ENCODE peak calls at places on chromosomes 16 and 17, in six cellular contexts. X is fibroblast of lung, C is MCF 10A, K is heart right ventricle, D is bronchial epithelial cell, P is astrocyte. R is an unnamed sample.

GRCh38 chr17:15194859-15195277 is 70.3 kb downstream of the PMP22 start:
- DNase-seq in X (peak; percentile 9), C (no peak), K (no peak), D (no peak), P (peak; percentile 11), R (no peak)

GRCh38 chr17:3818786-3819185 is 17.8 kb upstream of the ITGAE start:
- DNase-seq in X (peak; percentile 55), C (no peak), K (no peak), D (no peak), P (peak; percentile 45), R (no peak)

GRCh38 chr17:55693244-55694216 is 29.1 kb downstream of the TMEM100 start:
- DNase-seq in X (no peak), C (peak; percentile 61), K (no peak), D (peak; percentile 29), P (no peak), R (no peak)

GRCh38 chr16:2963074-2963610 is 933 bp upstream of the KREMEN2 start:
- DNase-seq in X (no peak), C (no peak), K (no peak), D (no peak), P (no peak), R (no peak)

GRCh38 chr17:64732336-64733006 is 70.4 kb upstream of the SMURF2 start:
- DNase-seq in X (peak; percentile 80), C (peak; percentile 72), K (peak; percentile 42), D (no peak), P (peak; percentile 70), R (no peak)

GRCh38 chr17:6998855-6999508 is 3.1 kb downstream of the ALOX12 start:
- DNase-seq in X (no peak), C (no peak), K (no peak), D (no peak), P (no peak), R (no peak)

GRCh38 chr16:63361032-63361624 is 1324.9 kb upstream of the CDH8 start:
- DNase-seq in X (peak; percentile 47), C (peak; percentile 67), K (no peak), D (peak; percentile 55), P (peak; percentile 35), R (no peak)

GRCh38 chr16:1642148-1642547 is 30.0 kb downstream of the CRAMP1 start:
- DNase-seq in X (no peak), C (no peak), K (peak; percentile 46), D (no peak), P (no peak), R (no peak)

GRCh38 chr16:79415983-79416641 is 184.4 kb downstream of the MAF start:
- DNase-seq in X (no peak), C (no peak), K (no peak), D (no peak), P (no peak), R (no peak)

GRCh38 chr16:77172964-77173363 is 18.0 kb upstream of the MON1B start:
- DNase-seq in X (no peak), C (peak; percentile 5), K (no peak), D (peak; percentile 15), P (no peak), R (no peak)

GRCh38 chr16:77171750-77172635 is 19.0 kb upstream of the MON1B start:
- DNase-seq in X (peak; percentile 38), C (peak; percentile 77), K (no peak), D (peak; percentile 64), P (peak; percentile 22), R (no peak)

GRCh38 chr16:77170805-77171204 is 20.2 kb upstream of the MON1B start:
- DNase-seq in X (no peak), C (no peak), K (no peak), D (no peak), P (no peak), R (no peak)

DNA sequence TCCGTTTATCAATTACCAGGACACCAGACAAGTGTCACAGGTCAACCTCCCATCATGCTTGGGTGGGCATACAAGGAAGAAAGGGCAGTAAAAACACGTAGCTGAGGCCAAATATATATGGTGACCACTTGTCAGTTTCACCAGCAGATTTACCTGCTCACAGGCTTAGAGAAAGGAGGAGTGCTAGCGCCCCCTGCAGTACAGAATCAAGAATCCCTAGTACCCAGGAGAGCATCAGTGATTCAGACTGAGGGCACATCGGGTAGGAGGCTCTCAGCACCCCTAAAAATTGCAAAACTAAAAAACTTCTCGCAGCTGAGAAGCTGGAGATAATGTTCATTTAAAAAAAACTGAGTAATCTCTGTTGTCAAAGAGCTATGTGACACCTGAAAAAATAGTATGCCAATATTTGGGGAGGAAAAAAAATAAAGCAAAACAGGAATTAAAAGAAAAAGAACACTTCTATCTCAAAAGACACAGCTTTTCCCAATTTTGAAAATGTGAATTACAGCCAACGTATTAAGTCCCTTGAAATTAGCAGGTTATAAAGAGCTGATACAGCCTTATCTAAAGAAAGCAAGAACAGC is 21.2 kb upstream of the MON1B start:
- DNase-seq in X (peak; percentile 5), C (peak; percentile 74), K (no peak), D (peak; percentile 42), P (no peak), R (no peak)
- TF ChIP-seq CTCF in X (peak; percentile 43), C (peak; percentile 79), K (peak; percentile 68), D (peak; percentile 65), P (peak; percentile 51), R (peak; percentile 71)

GRCh38 chr17:81302861-81303326 is 7.8 kb upstream of the SLC38A10 start:
- DNase-seq in X (no peak), C (peak; percentile 53), K (no peak), D (no peak), P (no peak), R (no peak)
- TF ChIP-seq CTCF in X (no peak), C (no peak), K (no peak), D (no peak), P (no peak), R (no peak)

GRCh38 chr17:45783593-45784292 is 377 bp upstream of the CRHR1 start:
- DNase-seq in X (no peak), C (no peak), K (no peak), D (no peak), P (no peak), R (no peak)

GRCh38 chr17:45785373-45786193 is 1.5 kb downstream of the CRHR1 start:
- DNase-seq in X (no peak), C (no peak), K (no peak), D (no peak), P (no peak), R (no peak)

GRCh38 chr17:45784293-45784582 is at the start of gene CRHR1:
- DNase-seq in X (no peak), C (no peak), K (no peak), D (no peak), P (no peak), R (no peak)

GRCh38 chr17:45786349-45786748 is 2.2 kb downstream of the CRHR1 start:
- DNase-seq in X (no peak), C (no peak), K (no peak), D (no peak), P (no peak), R (no peak)

DNA sequence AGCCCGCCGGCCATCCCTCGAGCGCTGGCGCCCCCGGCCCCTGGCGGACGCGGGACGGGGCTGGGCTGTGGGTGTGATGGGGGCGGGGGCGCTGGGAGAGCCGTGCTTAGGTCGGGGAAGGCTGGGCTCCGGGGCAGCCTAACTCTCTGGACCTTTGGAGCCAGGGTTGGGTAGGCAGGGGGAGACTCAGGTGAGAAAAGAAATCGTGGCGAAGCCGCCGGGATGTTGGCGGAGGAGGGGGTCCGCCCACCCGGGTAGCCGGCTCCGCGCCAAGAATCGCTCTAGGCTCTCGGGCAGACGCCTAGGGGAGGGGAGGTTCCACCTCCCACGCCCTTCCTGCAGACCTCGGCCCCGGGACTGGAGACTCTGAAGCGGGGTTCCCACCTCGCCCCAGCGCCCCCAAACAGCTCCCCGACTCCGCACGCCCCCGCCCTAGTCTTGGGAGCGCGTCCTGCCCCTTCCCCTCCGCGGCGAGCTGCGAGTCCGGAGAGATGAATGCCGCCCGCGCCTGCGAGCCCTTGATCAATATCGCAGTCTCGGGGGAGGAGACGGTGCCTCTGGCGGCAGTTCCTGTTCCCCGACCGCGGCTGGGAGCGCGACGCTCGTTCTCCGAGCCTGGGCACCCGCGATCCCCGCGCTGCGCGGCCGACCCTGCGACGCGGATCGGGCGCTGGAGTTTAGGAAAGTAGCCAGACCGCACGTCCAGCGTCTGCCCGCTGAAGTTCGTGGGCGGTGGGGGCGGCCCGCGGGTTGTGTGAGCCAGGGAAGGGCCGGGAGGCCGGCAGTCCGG is 658 bp downstream of the CRHR1 start:
- DNase-seq in X (peak; percentile 20), C (no peak), K (peak; percentile 20), D (no peak), P (no peak), R (no peak)
- TF ChIP-seq CTCF in X (no peak), C (no peak), K (no peak), D (peak; percentile 23), P (no peak), R (peak; percentile 20)

GRCh38 chr17:81322271-81323082 is 27.4 kb upstream of the SLC38A10 start:
- DNase-seq in X (no peak), C (peak; percentile 47), K (no peak), D (no peak), P (no peak), R (no peak)
- TF ChIP-seq CTCF in X (peak; percentile 8), C (no peak), K (peak; percentile 24), D (peak; percentile 27), P (no peak), R (peak; percentile 48)

DNA sequence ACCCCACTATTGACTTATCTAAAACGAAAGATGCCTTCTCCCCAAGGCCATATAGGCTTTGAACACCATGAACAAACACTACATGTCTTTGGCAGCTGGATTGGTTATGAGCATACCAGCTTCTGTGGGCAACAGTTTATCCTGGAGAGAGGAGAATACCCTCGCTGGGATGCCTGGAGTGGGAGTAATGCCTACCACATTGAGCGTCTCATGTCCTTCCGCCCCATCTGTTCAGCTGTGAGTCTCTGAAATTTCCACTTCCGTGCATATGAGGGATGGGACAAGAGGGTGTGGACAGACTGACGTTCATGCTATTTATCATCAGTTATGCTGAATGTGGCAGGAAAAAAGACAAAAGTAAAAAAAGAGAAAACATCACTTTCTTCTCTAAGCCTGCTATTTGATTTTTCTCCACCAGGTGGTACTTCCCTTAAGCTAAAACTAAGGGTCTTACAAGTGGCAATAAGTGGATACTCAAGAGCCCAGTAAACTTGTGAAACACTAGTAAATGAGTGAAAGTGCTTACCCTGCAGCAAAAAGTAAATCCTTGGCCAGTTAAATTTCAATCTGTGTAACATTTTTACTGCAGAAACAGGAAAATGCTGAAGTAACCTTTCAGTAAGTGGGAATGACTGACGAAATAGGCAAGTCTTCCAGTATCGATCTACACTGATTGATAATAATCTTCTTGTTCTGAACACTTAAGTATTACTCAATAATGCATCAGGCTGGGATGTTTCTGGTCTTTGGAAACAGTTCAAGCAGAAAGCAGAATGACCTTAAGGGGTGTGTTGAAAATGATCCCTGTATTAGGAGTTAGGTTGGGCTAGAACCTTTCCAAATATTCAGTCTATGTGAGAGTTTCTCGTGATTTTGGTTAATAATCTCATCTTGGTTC is 5.6 kb downstream of the CRYBA1 start:
- DNase-seq in X (peak; percentile 49), C (no peak), K (no peak), D (no peak), P (peak; percentile 40), R (no peak)
- TF ChIP-seq CTCF in X (peak; percentile 16), C (peak; percentile 62), K (peak; percentile 42), D (no peak), P (peak; percentile 60), R (peak; percentile 76)